ENCODE peak calls at places on chromosome 14, in eight cellular contexts. One of them, this sample, is unnamed. For H3K36me3, the result is how much of the 10 kb centered on the place peaks cover.

GRCh38 chr14:67166450-67166853 is 22.8 kb upstream of the GARIN2 start:
- DNase-seq in OCI-LY7: peak
- DNase-seq in psoas muscle: no peak
- DNase-seq in IMR-90: peak
- DNase-seq in GM23338: peak
- DNase-seq in PC-3: peak
- DNase-seq in heart left ventricle: no peak
- DNase-seq in colonic mucosa: peak
- DNase-seq in this sample: no peak

GRCh38 chr14:77376771-77377501 is at the start of the genes SAMD15 and TMED8:
- DNase-seq in OCI-LY7: peak
- DNase-seq in psoas muscle: peak
- DNase-seq in IMR-90: peak
- DNase-seq in GM23338: peak
- DNase-seq in PC-3: peak
- DNase-seq in heart left ventricle: peak
- DNase-seq in colonic mucosa: peak
- DNase-seq in this sample: peak

GRCh38 chr14:45003924-45004323 is 41.9 kb downstream of the TOGARAM1 start:
- DNase-seq in OCI-LY7: no peak
- DNase-seq in psoas muscle: no peak
- DNase-seq in IMR-90: no peak
- DNase-seq in GM23338: no peak
- DNase-seq in PC-3: no peak
- DNase-seq in heart left ventricle: no peak
- DNase-seq in colonic mucosa: no peak
- DNase-seq in this sample: no peak

GRCh38 chr14:53703457-53703856 is 253.2 kb downstream of the BMP4 start:
- DNase-seq in OCI-LY7: no peak
- DNase-seq in psoas muscle: no peak
- DNase-seq in IMR-90: no peak
- DNase-seq in GM23338: no peak
- DNase-seq in PC-3: no peak
- DNase-seq in heart left ventricle: no peak
- DNase-seq in colonic mucosa: no peak
- DNase-seq in this sample: no peak

GRCh38 chr14:68379510-68380303 is 413.2 kb downstream of the ZFP36L1 start:
- DNase-seq in OCI-LY7: no peak
- DNase-seq in psoas muscle: no peak
- DNase-seq in IMR-90: no peak
- DNase-seq in GM23338: no peak
- DNase-seq in PC-3: peak
- DNase-seq in heart left ventricle: no peak
- DNase-seq in colonic mucosa: peak
- DNase-seq in this sample: no peak

GRCh38 chr14:49464885-49465284 is 121.3 kb downstream of the RPS29 start:
- DNase-seq in OCI-LY7: peak
- DNase-seq in psoas muscle: no peak
- DNase-seq in IMR-90: no peak
- DNase-seq in GM23338: peak
- DNase-seq in PC-3: peak
- DNase-seq in heart left ventricle: no peak
- DNase-seq in colonic mucosa: no peak
- DNase-seq in this sample: no peak

GRCh38 chr14:34498684-34499412 is 36.8 kb upstream of the SPTSSA start:
- DNase-seq in OCI-LY7: peak
- DNase-seq in psoas muscle: no peak
- DNase-seq in IMR-90: peak
- DNase-seq in GM23338: peak
- DNase-seq in PC-3: peak
- DNase-seq in heart left ventricle: no peak
- DNase-seq in colonic mucosa: peak
- DNase-seq in this sample: no peak

GRCh38 chr14:88490168-88490567 is 64.6 kb downstream of the PTPN21 start:
- DNase-seq in OCI-LY7: no peak
- DNase-seq in psoas muscle: no peak
- DNase-seq in IMR-90: no peak
- DNase-seq in GM23338: peak
- DNase-seq in PC-3: no peak
- DNase-seq in heart left ventricle: no peak
- DNase-seq in colonic mucosa: no peak
- DNase-seq in this sample: no peak

GRCh38 chr14:46259536-46259935 is 392.0 kb downstream of the RPL10L start:
- DNase-seq in OCI-LY7: no peak
- DNase-seq in psoas muscle: no peak
- DNase-seq in IMR-90: no peak
- DNase-seq in GM23338: peak
- DNase-seq in PC-3: peak
- DNase-seq in heart left ventricle: no peak
- DNase-seq in colonic mucosa: no peak
- DNase-seq in this sample: no peak

GRCh38 chr14:36306836-36307235 is 13.6 kb downstream of the MBIP start:
- DNase-seq in OCI-LY7: no peak
- DNase-seq in psoas muscle: no peak
- DNase-seq in IMR-90: no peak
- DNase-seq in GM23338: no peak
- DNase-seq in PC-3: no peak
- DNase-seq in heart left ventricle: no peak
- DNase-seq in colonic mucosa: no peak
- DNase-seq in this sample: no peak

GRCh38 chr14:36301159-36301558 is 19.3 kb downstream of the MBIP start:
- DNase-seq in OCI-LY7: no peak
- DNase-seq in psoas muscle: no peak
- DNase-seq in IMR-90: peak
- DNase-seq in GM23338: no peak
- DNase-seq in PC-3: no peak
- DNase-seq in heart left ventricle: no peak
- DNase-seq in colonic mucosa: no peak
- DNase-seq in this sample: no peak

GRCh38 chr14:36300337-36300736 is 20.1 kb downstream of the MBIP start:
- DNase-seq in OCI-LY7: no peak
- DNase-seq in psoas muscle: no peak
- DNase-seq in IMR-90: peak
- DNase-seq in GM23338: no peak
- DNase-seq in PC-3: peak
- DNase-seq in heart left ventricle: no peak
- DNase-seq in colonic mucosa: no peak
- DNase-seq in this sample: no peak

DNA sequence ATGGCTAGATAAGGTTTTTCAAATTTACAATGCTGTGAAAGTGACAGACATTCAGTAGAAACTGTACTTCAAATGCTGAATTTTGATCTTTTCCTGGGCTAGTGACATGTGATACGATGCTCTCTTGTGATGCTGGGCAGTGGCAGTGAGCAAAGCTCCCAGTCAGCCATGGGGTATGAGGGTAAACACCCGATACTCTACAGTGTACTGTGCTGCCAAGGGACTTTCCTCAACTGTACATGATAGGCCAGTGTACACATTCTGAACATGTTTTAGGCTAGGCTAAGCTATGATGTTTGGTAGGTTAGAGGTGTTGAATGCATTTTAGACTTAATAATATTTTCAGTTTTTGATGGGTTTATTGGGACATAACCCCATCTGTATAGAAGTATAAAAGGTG is 17.6 kb downstream of the MBIP start:
- DNase-seq in OCI-LY7: no peak
- DNase-seq in psoas muscle: no peak
- DNase-seq in IMR-90: no peak
- DNase-seq in GM23338: no peak
- DNase-seq in PC-3: no peak
- DNase-seq in heart left ventricle: peak
- DNase-seq in colonic mucosa: no peak
- DNase-seq in this sample: no peak
- H3K36me3 ChIP-seq in OCI-LY7: half or more
- H3K36me3 ChIP-seq in psoas muscle: under half
- H3K36me3 ChIP-seq in IMR-90: under half
- H3K36me3 ChIP-seq in GM23338: under half
- H3K36me3 ChIP-seq in PC-3: under half
- H3K36me3 ChIP-seq in heart left ventricle: half or more
- H3K36me3 ChIP-seq in colonic mucosa: under half
- H3K36me3 ChIP-seq in this sample: half or more

GRCh38 chr14:70713096-70713875 is 71.6 kb downstream of the TTC9 start:
- DNase-seq in OCI-LY7: no peak
- DNase-seq in psoas muscle: no peak
- DNase-seq in IMR-90: no peak
- DNase-seq in GM23338: peak
- DNase-seq in PC-3: no peak
- DNase-seq in heart left ventricle: no peak
- DNase-seq in colonic mucosa: no peak
- DNase-seq in this sample: no peak

GRCh38 chr14:70716958-70717357 is 75.2 kb downstream of the TTC9 start:
- DNase-seq in OCI-LY7: no peak
- DNase-seq in psoas muscle: no peak
- DNase-seq in IMR-90: no peak
- DNase-seq in GM23338: no peak
- DNase-seq in PC-3: no peak
- DNase-seq in heart left ventricle: no peak
- DNase-seq in colonic mucosa: no peak
- DNase-seq in this sample: no peak

GRCh38 chr14:70709726-70710382 is 68.1 kb downstream of the TTC9 start:
- DNase-seq in OCI-LY7: no peak
- DNase-seq in psoas muscle: no peak
- DNase-seq in IMR-90: no peak
- DNase-seq in GM23338: peak
- DNase-seq in PC-3: peak
- DNase-seq in heart left ventricle: no peak
- DNase-seq in colonic mucosa: no peak
- DNase-seq in this sample: no peak

GRCh38 chr14:70716483-70716882 is 74.8 kb downstream of the TTC9 start:
- DNase-seq in OCI-LY7: no peak
- DNase-seq in psoas muscle: no peak
- DNase-seq in IMR-90: no peak
- DNase-seq in GM23338: no peak
- DNase-seq in PC-3: no peak
- DNase-seq in heart left ventricle: no peak
- DNase-seq in colonic mucosa: no peak
- DNase-seq in this sample: no peak

DNA sequence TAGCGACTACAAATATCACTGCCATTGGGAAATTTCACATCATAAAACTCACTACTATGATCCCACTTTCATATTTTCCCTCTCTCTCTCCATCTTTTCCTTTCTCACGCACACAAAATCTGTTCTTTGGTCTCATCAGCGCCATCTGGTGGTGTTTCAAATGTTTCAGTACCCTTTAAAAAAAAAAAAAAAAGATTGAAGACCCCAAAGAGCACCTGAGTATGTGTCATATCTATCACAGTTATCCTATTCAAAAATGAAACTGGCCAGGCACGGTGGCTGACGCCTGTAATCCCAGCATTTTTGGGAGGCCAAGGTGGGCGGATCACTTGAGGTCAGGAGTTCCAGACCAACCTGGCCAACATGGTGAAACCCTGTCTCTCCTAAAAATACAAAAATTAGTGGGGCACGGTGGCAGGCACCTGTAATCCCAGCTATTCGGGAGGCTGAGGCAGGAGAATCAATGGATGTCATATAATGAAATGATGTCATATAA is 72.4 kb downstream of the TTC9 start:
- DNase-seq in OCI-LY7: peak
- DNase-seq in psoas muscle: no peak
- DNase-seq in IMR-90: peak
- DNase-seq in GM23338: peak
- DNase-seq in PC-3: peak
- DNase-seq in heart left ventricle: no peak
- DNase-seq in colonic mucosa: peak
- DNase-seq in this sample: no peak
- TF ChIP-seq CTCF in OCI-LY7: peak
- TF ChIP-seq CTCF in psoas muscle: peak
- TF ChIP-seq CTCF in IMR-90: peak
- TF ChIP-seq CTCF in GM23338: peak
- TF ChIP-seq CTCF in PC-3: peak
- TF ChIP-seq CTCF in heart left ventricle: peak
- TF ChIP-seq CTCF in colonic mucosa: peak
- TF ChIP-seq CTCF in this sample: peak

GRCh38 chr14:100671906-100672305 is 54.8 kb upstream of the DLK1 start:
- DNase-seq in OCI-LY7: no peak
- DNase-seq in psoas muscle: no peak
- DNase-seq in IMR-90: no peak
- DNase-seq in GM23338: no peak
- DNase-seq in PC-3: no peak
- DNase-seq in heart left ventricle: no peak
- DNase-seq in colonic mucosa: no peak
- DNase-seq in this sample: no peak

GRCh38 chr14:100674897-100675618 is 51.6 kb upstream of the DLK1 start:
- DNase-seq in OCI-LY7: no peak
- DNase-seq in psoas muscle: no peak
- DNase-seq in IMR-90: no peak
- DNase-seq in GM23338: no peak
- DNase-seq in PC-3: no peak
- DNase-seq in heart left ventricle: no peak
- DNase-seq in colonic mucosa: no peak
- DNase-seq in this sample: no peak

GRCh38 chr14:100673085-100673806 is 53.4 kb upstream of the DLK1 start:
- DNase-seq in OCI-LY7: no peak
- DNase-seq in psoas muscle: no peak
- DNase-seq in IMR-90: no peak
- DNase-seq in GM23338: peak
- DNase-seq in PC-3: peak
- DNase-seq in heart left ventricle: no peak
- DNase-seq in colonic mucosa: peak
- DNase-seq in this sample: no peak

GRCh38 chr14:100674428-100674827 is 52.3 kb upstream of the DLK1 start:
- DNase-seq in OCI-LY7: no peak
- DNase-seq in psoas muscle: no peak
- DNase-seq in IMR-90: no peak
- DNase-seq in GM23338: no peak
- DNase-seq in PC-3: no peak
- DNase-seq in heart left ventricle: no peak
- DNase-seq in colonic mucosa: no peak
- DNase-seq in this sample: no peak

GRCh38 chr14:100673807-100674154 is 52.9 kb upstream of the DLK1 start:
- DNase-seq in OCI-LY7: no peak
- DNase-seq in psoas muscle: no peak
- DNase-seq in IMR-90: no peak
- DNase-seq in GM23338: no peak
- DNase-seq in PC-3: no peak
- DNase-seq in heart left ventricle: no peak
- DNase-seq in colonic mucosa: no peak
- DNase-seq in this sample: no peak
- H3K27ac ChIP-seq in OCI-LY7: no peak
- H3K27ac ChIP-seq in psoas muscle: no peak
- H3K27ac ChIP-seq in IMR-90: no peak
- H3K27ac ChIP-seq in GM23338: no peak
- H3K27ac ChIP-seq in PC-3: no peak
- H3K27ac ChIP-seq in heart left ventricle: no peak
- H3K27ac ChIP-seq in colonic mucosa: no peak
- H3K27ac ChIP-seq in this sample: no peak

DNA sequence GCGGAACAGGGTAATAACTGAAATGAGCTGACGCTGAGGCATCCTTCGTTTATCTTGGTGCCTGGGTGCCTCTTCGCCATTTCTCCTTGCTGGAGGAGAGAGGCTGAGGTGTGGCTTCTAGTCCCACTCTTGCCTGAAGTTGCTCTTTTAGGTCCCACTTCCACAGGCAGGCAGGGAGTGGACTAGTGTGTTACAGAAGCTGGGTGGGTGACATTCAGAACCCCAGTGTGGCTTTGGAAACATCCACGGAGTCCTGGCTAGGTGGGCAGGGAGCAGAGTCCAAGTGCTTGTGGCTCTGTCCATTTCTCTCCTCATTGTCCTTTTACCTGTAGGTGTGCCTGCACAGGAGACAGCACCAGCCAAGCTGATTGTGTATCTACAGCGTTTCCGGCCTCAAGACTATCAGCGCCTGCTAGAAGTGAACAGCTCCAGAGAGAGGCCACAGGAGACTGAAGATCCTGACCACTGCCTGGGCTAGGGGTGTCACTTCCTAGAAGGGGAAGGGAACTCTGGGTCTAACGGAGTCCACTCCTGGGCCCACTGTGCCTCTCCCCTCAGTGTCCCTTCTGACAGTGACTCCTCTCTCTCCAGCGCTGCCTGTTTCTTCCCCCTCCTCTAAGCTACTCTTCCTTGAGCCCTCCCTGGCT is 2.4 kb downstream of the THTPA start:
- DNase-seq in OCI-LY7: no peak
- DNase-seq in psoas muscle: no peak
- DNase-seq in IMR-90: no peak
- DNase-seq in GM23338: no peak
- DNase-seq in PC-3: no peak
- DNase-seq in heart left ventricle: no peak
- DNase-seq in colonic mucosa: no peak
- DNase-seq in this sample: no peak
- H3K36me3 ChIP-seq in OCI-LY7: half or more
- H3K36me3 ChIP-seq in psoas muscle: under half
- H3K36me3 ChIP-seq in IMR-90: under half
- H3K36me3 ChIP-seq in GM23338: under half
- H3K36me3 ChIP-seq in PC-3: under half
- H3K36me3 ChIP-seq in heart left ventricle: under half
- H3K36me3 ChIP-seq in colonic mucosa: under half
- H3K36me3 ChIP-seq in this sample: under half